ENCODE peak calls at places on chromosome 22, in four cellular contexts. One of them, this sample, is unnamed. For H3K36me3, the result is how much of the 10 kb centered on the place peaks cover.

GRCh38 chr22:50674606-50675552 is 2.3 kb downstream of the SHANK3 start:
- DNase-seq in cardiac muscle cell: peak
- DNase-seq in effector memory CD4-positive, alpha-beta T cell: no peak
- DNase-seq in heart left ventricle: no peak
- DNase-seq in this sample: no peak

GRCh38 chr22:26610072-26610958 is 7.5 kb downstream of the CRYBB1 start:
- DNase-seq in cardiac muscle cell: no peak
- DNase-seq in heart left ventricle: no peak
- DNase-seq in effector memory CD4-positive, alpha-beta T cell: no peak
- DNase-seq in this sample: peak

GRCh38 chr22:39214383-39215069 is 30.3 kb downstream of the PDGFB start:
- DNase-seq in effector memory CD4-positive, alpha-beta T cell: no peak
- DNase-seq in cardiac muscle cell: no peak
- DNase-seq in heart left ventricle: no peak
- DNase-seq in this sample: no peak

GRCh38 chr22:31104869-31105268 is 2.5 kb downstream of the SELENOM start:
- DNase-seq in heart left ventricle: peak
- DNase-seq in cardiac muscle cell: no peak
- DNase-seq in effector memory CD4-positive, alpha-beta T cell: no peak
- DNase-seq in this sample: no peak

GRCh38 chr22:42281284-42281683 is 10.8 kb upstream of the TCF20 start:
- DNase-seq in heart left ventricle: peak
- DNase-seq in effector memory CD4-positive, alpha-beta T cell: no peak
- DNase-seq in cardiac muscle cell: no peak
- DNase-seq in this sample: no peak

GRCh38 chr22:37484115-37485005 is 1.8 kb downstream of the MFNG start:
- DNase-seq in heart left ventricle: peak
- DNase-seq in effector memory CD4-positive, alpha-beta T cell: peak
- DNase-seq in cardiac muscle cell: no peak
- DNase-seq in this sample: peak

GRCh38 chr22:40001800-40002577 is 7.2 kb downstream of the FAM83F start:
- DNase-seq in heart left ventricle: no peak
- DNase-seq in cardiac muscle cell: no peak
- DNase-seq in effector memory CD4-positive, alpha-beta T cell: no peak
- DNase-seq in this sample: no peak

GRCh38 chr22:37559901-37560681 is at the start of gene CDC42EP1:
- DNase-seq in cardiac muscle cell: peak
- DNase-seq in heart left ventricle: peak
- DNase-seq in effector memory CD4-positive, alpha-beta T cell: no peak
- DNase-seq in this sample: no peak

GRCh38 chr22:36873614-36874308 is 13.0 kb downstream of the NCF4 start:
- DNase-seq in cardiac muscle cell: peak
- DNase-seq in heart left ventricle: peak
- DNase-seq in effector memory CD4-positive, alpha-beta T cell: no peak
- DNase-seq in this sample: no peak

GRCh38 chr22:36194385-36194784 is 7.2 kb downstream of the APOL4 start:
- DNase-seq in heart left ventricle: no peak
- DNase-seq in cardiac muscle cell: no peak
- DNase-seq in effector memory CD4-positive, alpha-beta T cell: no peak
- DNase-seq in this sample: no peak

GRCh38 chr22:44577391-44578114 is 79.5 kb upstream of the RTL6 start:
- DNase-seq in effector memory CD4-positive, alpha-beta T cell: no peak
- DNase-seq in cardiac muscle cell: no peak
- DNase-seq in heart left ventricle: no peak
- DNase-seq in this sample: no peak

GRCh38 chr22:49958462-49958921 is 2.1 kb upstream of the PIM3 start:
- DNase-seq in heart left ventricle: no peak
- DNase-seq in effector memory CD4-positive, alpha-beta T cell: no peak
- DNase-seq in cardiac muscle cell: no peak
- DNase-seq in this sample: no peak

GRCh38 chr22:31893460-31893859 is 50.9 kb upstream of the YWHAH start:
- DNase-seq in heart left ventricle: no peak
- DNase-seq in effector memory CD4-positive, alpha-beta T cell: no peak
- DNase-seq in cardiac muscle cell: no peak
- DNase-seq in this sample: no peak

GRCh38 chr22:49163960-49164690 is 663.5 kb downstream of the BRD1 start:
- DNase-seq in effector memory CD4-positive, alpha-beta T cell: no peak
- DNase-seq in heart left ventricle: no peak
- DNase-seq in cardiac muscle cell: no peak
- DNase-seq in this sample: no peak

GRCh38 chr22:37549704-37550059 is 10.6 kb upstream of the CDC42EP1 start:
- DNase-seq in heart left ventricle: peak
- DNase-seq in effector memory CD4-positive, alpha-beta T cell: no peak
- DNase-seq in cardiac muscle cell: peak
- DNase-seq in this sample: no peak

GRCh38 chr22:37178350-37179125 is 9.5 kb downstream of the C1QTNF6 start:
- DNase-seq in heart left ventricle: peak
- DNase-seq in cardiac muscle cell: no peak
- DNase-seq in effector memory CD4-positive, alpha-beta T cell: no peak
- DNase-seq in this sample: no peak

GRCh38 chr22:43796567-43796966 is 15.5 kb downstream of the EFCAB6 start:
- DNase-seq in effector memory CD4-positive, alpha-beta T cell: no peak
- DNase-seq in heart left ventricle: no peak
- DNase-seq in cardiac muscle cell: peak
- DNase-seq in this sample: no peak

GRCh38 chr22:40512426-40513136 is 123.9 kb downstream of the MRTFA start:
- DNase-seq in cardiac muscle cell: no peak
- DNase-seq in heart left ventricle: no peak
- DNase-seq in effector memory CD4-positive, alpha-beta T cell: no peak
- DNase-seq in this sample: no peak

GRCh38 chr22:26957176-26957575 is 299.8 kb downstream of the MIAT start:
- DNase-seq in cardiac muscle cell: no peak
- DNase-seq in heart left ventricle: no peak
- DNase-seq in effector memory CD4-positive, alpha-beta T cell: no peak
- DNase-seq in this sample: no peak

GRCh38 chr22:30857791-30858190 is 110.8 kb downstream of the MORC2 start:
- DNase-seq in effector memory CD4-positive, alpha-beta T cell: no peak
- DNase-seq in heart left ventricle: no peak
- DNase-seq in cardiac muscle cell: no peak
- DNase-seq in this sample: no peak

GRCh38 chr22:27327981-27328721 is 473.4 kb downstream of the MN1 start:
- DNase-seq in heart left ventricle: no peak
- DNase-seq in cardiac muscle cell: no peak
- DNase-seq in effector memory CD4-positive, alpha-beta T cell: no peak
- DNase-seq in this sample: no peak

GRCh38 chr22:45341503-45341902 is 31.8 kb downstream of the FAM118A start:
- DNase-seq in cardiac muscle cell: peak
- DNase-seq in heart left ventricle: no peak
- DNase-seq in effector memory CD4-positive, alpha-beta T cell: no peak
- DNase-seq in this sample: peak

GRCh38 chr22:44646668-44647067 is 55.3 kb upstream of the PRR5 start:
- DNase-seq in heart left ventricle: no peak
- DNase-seq in cardiac muscle cell: no peak
- DNase-seq in effector memory CD4-positive, alpha-beta T cell: no peak
- DNase-seq in this sample: peak

GRCh38 chr22:30253205-30253852 is 6.8 kb upstream of the LIF start:
- DNase-seq in effector memory CD4-positive, alpha-beta T cell: no peak
- DNase-seq in heart left ventricle: peak
- DNase-seq in cardiac muscle cell: no peak
- DNase-seq in this sample: peak

GRCh38 chr22:33579448-33580093 is 340.7 kb downstream of the LARGE1 start:
- DNase-seq in effector memory CD4-positive, alpha-beta T cell: no peak
- DNase-seq in heart left ventricle: peak
- DNase-seq in cardiac muscle cell: peak
- DNase-seq in this sample: peak

GRCh38 chr22:44659140-44659539 is 42.9 kb upstream of the PRR5 start:
- DNase-seq in cardiac muscle cell: no peak
- DNase-seq in effector memory CD4-positive, alpha-beta T cell: no peak
- DNase-seq in heart left ventricle: peak
- DNase-seq in this sample: no peak

GRCh38 chr22:39996732-39997131 is 2.0 kb downstream of the FAM83F start:
- DNase-seq in cardiac muscle cell: no peak
- DNase-seq in effector memory CD4-positive, alpha-beta T cell: no peak
- DNase-seq in heart left ventricle: no peak
- DNase-seq in this sample: no peak

GRCh38 chr22:46998346-46998745 is 235.9 kb downstream of the TBC1D22A start:
- DNase-seq in heart left ventricle: no peak
- DNase-seq in effector memory CD4-positive, alpha-beta T cell: no peak
- DNase-seq in cardiac muscle cell: no peak
- DNase-seq in this sample: no peak

GRCh38 chr22:46931414-46931813 is 169.0 kb downstream of the TBC1D22A start:
- DNase-seq in effector memory CD4-positive, alpha-beta T cell: no peak
- DNase-seq in heart left ventricle: no peak
- DNase-seq in cardiac muscle cell: no peak
- DNase-seq in this sample: no peak

GRCh38 chr22:17234144-17234623 is 14.9 kb upstream of the ADA2 start:
- DNase-seq in effector memory CD4-positive, alpha-beta T cell: no peak
- DNase-seq in heart left ventricle: no peak
- DNase-seq in cardiac muscle cell: no peak
- DNase-seq in this sample: no peak

GRCh38 chr22:17239156-17239701 is 20.0 kb upstream of the ADA2 start:
- DNase-seq in cardiac muscle cell: no peak
- DNase-seq in effector memory CD4-positive, alpha-beta T cell: no peak
- DNase-seq in heart left ventricle: no peak
- DNase-seq in this sample: no peak

GRCh38 chr22:17235861-17236260 is 16.6 kb upstream of the ADA2 start:
- DNase-seq in cardiac muscle cell: no peak
- DNase-seq in heart left ventricle: no peak
- DNase-seq in effector memory CD4-positive, alpha-beta T cell: no peak
- DNase-seq in this sample: no peak

GRCh38 chr22:17235149-17235655 is 16.0 kb upstream of the ADA2 start:
- DNase-seq in cardiac muscle cell: no peak
- DNase-seq in effector memory CD4-positive, alpha-beta T cell: no peak
- DNase-seq in heart left ventricle: no peak
- DNase-seq in this sample: no peak

DNA sequence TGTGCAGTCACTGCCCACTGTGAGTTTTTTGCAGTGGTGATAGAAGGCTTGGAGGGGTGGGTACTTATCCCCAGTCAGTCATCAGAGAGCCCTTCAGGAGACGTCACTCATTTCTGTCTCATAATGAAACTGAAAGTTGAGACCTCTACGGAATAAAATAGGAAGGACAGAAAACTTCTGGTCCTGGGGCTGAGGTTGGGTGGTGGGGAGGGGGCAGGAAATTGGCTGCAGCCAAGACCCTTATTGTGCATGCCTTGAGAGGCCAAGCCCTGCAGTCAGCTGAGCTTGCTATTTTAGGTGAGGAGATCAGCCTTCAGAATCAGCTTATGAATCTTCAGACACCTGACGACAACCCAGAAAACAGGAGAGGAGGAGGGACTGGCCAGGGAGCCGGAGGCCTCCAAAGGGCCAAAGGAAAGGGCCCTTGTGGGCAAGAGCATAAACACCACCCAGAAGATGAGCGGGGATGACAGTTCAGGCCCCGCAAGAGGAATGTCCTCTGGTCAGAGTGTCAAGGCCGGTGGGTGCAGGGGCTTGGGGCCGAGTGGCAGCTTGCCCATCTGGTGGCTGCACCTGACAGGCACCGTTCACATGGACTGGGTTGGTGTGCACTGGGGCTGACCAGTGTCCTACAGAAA is 17.9 kb upstream of the ADA2 start:
- DNase-seq in heart left ventricle: no peak
- DNase-seq in effector memory CD4-positive, alpha-beta T cell: no peak
- DNase-seq in cardiac muscle cell: no peak
- DNase-seq in this sample: peak
- H3K4me3 ChIP-seq in heart left ventricle: no peak
- H3K4me3 ChIP-seq in effector memory CD4-positive, alpha-beta T cell: peak
- H3K4me3 ChIP-seq in cardiac muscle cell: no peak
- H3K4me3 ChIP-seq in this sample: no peak

DNA sequence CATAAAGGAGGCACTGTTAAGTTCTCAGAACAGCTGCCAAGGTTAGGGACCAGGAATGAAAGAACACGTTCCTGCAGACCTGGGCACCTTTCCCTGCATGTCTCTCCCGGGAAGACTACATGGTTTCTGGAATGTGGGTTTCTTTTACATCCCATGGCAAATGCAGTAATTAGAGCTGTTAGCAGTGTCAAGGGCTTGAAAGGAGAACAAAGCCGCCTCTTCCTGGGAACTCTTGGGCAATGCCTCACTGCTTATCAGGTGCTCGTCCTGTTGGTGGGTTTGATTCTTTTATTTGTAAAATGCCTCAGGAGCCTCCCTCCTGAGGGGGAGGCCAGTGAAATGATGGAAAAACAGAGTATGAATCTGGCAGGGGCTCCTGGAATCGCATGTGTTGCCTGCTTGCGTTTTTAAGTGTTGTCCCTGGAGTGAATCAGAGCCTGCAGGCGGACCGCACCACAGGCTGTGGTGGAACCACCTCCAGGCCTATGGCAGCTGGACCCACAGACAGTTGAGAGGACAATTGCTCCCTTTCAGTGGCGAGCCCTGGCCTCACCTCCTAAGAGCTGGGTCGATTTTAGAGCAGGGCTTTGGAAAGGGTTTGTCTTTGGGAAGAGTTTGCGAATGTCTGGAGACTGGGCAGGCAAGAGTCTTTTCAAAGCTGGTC is 787 bp upstream of the C22orf31 start:
- DNase-seq in heart left ventricle: no peak
- DNase-seq in cardiac muscle cell: peak
- DNase-seq in effector memory CD4-positive, alpha-beta T cell: no peak
- DNase-seq in this sample: no peak
- H3K36me3 ChIP-seq in heart left ventricle: under half
- H3K36me3 ChIP-seq in cardiac muscle cell: under half
- H3K36me3 ChIP-seq in effector memory CD4-positive, alpha-beta T cell: under half
- H3K36me3 ChIP-seq in this sample: under half

DNA sequence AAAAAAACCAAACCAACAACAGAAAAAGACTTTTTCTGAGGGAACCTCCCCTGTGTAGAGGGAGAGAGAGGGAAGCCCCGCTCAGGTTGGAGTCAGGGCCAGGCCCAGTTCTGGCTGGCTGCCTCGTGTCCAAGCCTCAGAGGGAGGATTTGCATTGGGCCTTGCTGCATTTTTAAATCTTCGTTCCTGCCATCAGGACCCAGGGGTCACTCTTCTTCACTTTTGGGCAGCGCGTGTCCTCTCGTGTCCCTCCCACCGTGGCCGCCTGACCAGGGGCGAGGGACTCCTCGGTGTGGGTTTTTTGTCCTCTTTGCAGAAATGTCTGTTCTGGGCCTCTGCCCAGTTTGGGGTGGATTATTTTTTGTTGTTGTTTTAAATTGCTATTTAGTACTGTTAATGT is 57.9 kb downstream of the LRRC74B start:
- DNase-seq in heart left ventricle: no peak
- DNase-seq in cardiac muscle cell: no peak
- DNase-seq in effector memory CD4-positive, alpha-beta T cell: no peak
- DNase-seq in this sample: no peak
- H3K4me3 ChIP-seq in heart left ventricle: no peak
- H3K4me3 ChIP-seq in cardiac muscle cell: no peak
- H3K4me3 ChIP-seq in effector memory CD4-positive, alpha-beta T cell: no peak
- H3K4me3 ChIP-seq in this sample: no peak

DNA sequence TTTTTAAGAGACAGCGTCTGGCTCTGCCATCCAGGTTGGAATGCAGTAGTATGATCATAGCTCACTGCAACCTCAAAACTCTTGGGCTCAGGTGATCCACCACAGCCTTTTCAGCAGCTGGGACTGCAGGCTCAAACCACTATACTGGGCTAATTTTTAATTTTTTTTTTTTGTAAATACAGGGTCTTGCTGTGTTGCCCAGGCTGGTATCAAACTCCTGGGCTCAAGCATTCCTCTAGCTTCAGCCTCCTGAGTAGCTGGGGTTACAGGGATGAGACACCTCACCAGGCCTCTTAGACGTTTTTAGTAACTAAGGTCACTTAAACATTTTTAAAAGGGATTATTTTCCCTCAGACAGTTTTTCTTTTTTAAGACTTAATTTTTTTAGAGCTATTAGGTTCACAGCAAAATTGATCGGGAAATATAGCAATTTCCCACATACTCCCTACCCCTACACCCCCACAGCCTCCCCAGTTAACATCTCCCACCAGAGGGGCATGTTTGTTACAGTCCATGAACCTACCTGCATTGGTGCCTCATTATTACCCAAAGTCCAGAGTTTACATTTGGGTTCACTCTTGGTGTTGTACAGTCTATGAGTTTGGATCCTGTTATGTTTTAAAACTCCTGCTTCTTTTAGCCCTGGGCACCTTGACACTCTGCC is 3.9 kb downstream of the BCR start:
- DNase-seq in heart left ventricle: no peak
- DNase-seq in cardiac muscle cell: no peak
- DNase-seq in effector memory CD4-positive, alpha-beta T cell: no peak
- DNase-seq in this sample: no peak
- H3K36me3 ChIP-seq in heart left ventricle: under half
- H3K36me3 ChIP-seq in cardiac muscle cell: under half
- H3K36me3 ChIP-seq in effector memory CD4-positive, alpha-beta T cell: under half
- H3K36me3 ChIP-seq in this sample: under half

This sample was measured in DND-41.